ENCODE peak calls at places on chromosome 12, in six cellular contexts. One of them, this sample, is unnamed.

GRCh38 chr12:99810718-99811593 is 163.4 kb downstream of the GARIN6 start:
- DNase-seq in heart left ventricle: no peak
- DNase-seq in cardiac fibroblast: peak
- DNase-seq in stomach: no peak
- DNase-seq in brain microvascular endothelial cell: peak
- DNase-seq in body of pancreas: no peak
- DNase-seq in this sample: peak

GRCh38 chr12:62679569-62679968 is 212.9 kb downstream of the MON2 start:
- DNase-seq in heart left ventricle: no peak
- DNase-seq in cardiac fibroblast: peak
- DNase-seq in stomach: no peak
- DNase-seq in brain microvascular endothelial cell: no peak
- DNase-seq in body of pancreas: no peak
- DNase-seq in this sample: no peak

GRCh38 chr12:81558031-81558430 is 201.1 kb downstream of the PPFIA2 start:
- DNase-seq in heart left ventricle: no peak
- DNase-seq in cardiac fibroblast: peak
- DNase-seq in stomach: no peak
- DNase-seq in brain microvascular endothelial cell: peak
- DNase-seq in body of pancreas: no peak
- DNase-seq in this sample: peak

GRCh38 chr12:18258929-18259328 is 2.4 kb upstream of the PIK3C2G start:
- DNase-seq in heart left ventricle: no peak
- DNase-seq in cardiac fibroblast: no peak
- DNase-seq in stomach: no peak
- DNase-seq in brain microvascular endothelial cell: no peak
- DNase-seq in body of pancreas: no peak
- DNase-seq in this sample: no peak

GRCh38 chr12:70756791-70757190 is 119.6 kb upstream of the PTPRB start:
- DNase-seq in heart left ventricle: no peak
- DNase-seq in cardiac fibroblast: no peak
- DNase-seq in stomach: no peak
- DNase-seq in brain microvascular endothelial cell: no peak
- DNase-seq in body of pancreas: no peak
- DNase-seq in this sample: no peak

GRCh38 chr12:105922670-105923102 is 216.1 kb downstream of the NUAK1 start:
- DNase-seq in heart left ventricle: no peak
- DNase-seq in cardiac fibroblast: no peak
- DNase-seq in stomach: no peak
- DNase-seq in brain microvascular endothelial cell: peak
- DNase-seq in body of pancreas: no peak
- DNase-seq in this sample: peak

GRCh38 chr12:45291518-45291917 is 75.6 kb downstream of the ANO6 start:
- DNase-seq in heart left ventricle: no peak
- DNase-seq in cardiac fibroblast: no peak
- DNase-seq in stomach: no peak
- DNase-seq in brain microvascular endothelial cell: no peak
- DNase-seq in body of pancreas: no peak
- DNase-seq in this sample: no peak

GRCh38 chr12:49671051-49671765 is 36.0 kb downstream of the FMNL3 start:
- DNase-seq in heart left ventricle: peak
- DNase-seq in cardiac fibroblast: no peak
- DNase-seq in stomach: peak
- DNase-seq in brain microvascular endothelial cell: no peak
- DNase-seq in body of pancreas: no peak
- DNase-seq in this sample: no peak

GRCh38 chr12:25988505-25988904 is 30.0 kb downstream of the RASSF8 start:
- DNase-seq in heart left ventricle: no peak
- DNase-seq in cardiac fibroblast: no peak
- DNase-seq in stomach: no peak
- DNase-seq in brain microvascular endothelial cell: no peak
- DNase-seq in body of pancreas: no peak
- DNase-seq in this sample: no peak

GRCh38 chr12:77167801-77168200 is 102.4 kb upstream of the E2F7 start:
- DNase-seq in heart left ventricle: no peak
- DNase-seq in cardiac fibroblast: peak
- DNase-seq in stomach: no peak
- DNase-seq in brain microvascular endothelial cell: no peak
- DNase-seq in body of pancreas: no peak
- DNase-seq in this sample: no peak

GRCh38 chr12:66861157-66861750 is 182.4 kb upstream of the GRIP1 start:
- DNase-seq in heart left ventricle: peak
- DNase-seq in cardiac fibroblast: peak
- DNase-seq in stomach: peak
- DNase-seq in brain microvascular endothelial cell: peak
- DNase-seq in body of pancreas: peak
- DNase-seq in this sample: peak

GRCh38 chr12:88150063-88150462 is 8.0 kb downstream of the TMTC3 start:
- DNase-seq in heart left ventricle: no peak
- DNase-seq in cardiac fibroblast: no peak
- DNase-seq in stomach: no peak
- DNase-seq in brain microvascular endothelial cell: no peak
- DNase-seq in body of pancreas: no peak
- DNase-seq in this sample: no peak

GRCh38 chr12:88156075-88156654 is 14.1 kb downstream of the TMTC3 start:
- DNase-seq in heart left ventricle: no peak
- DNase-seq in cardiac fibroblast: no peak
- DNase-seq in stomach: no peak
- DNase-seq in brain microvascular endothelial cell: no peak
- DNase-seq in body of pancreas: no peak
- DNase-seq in this sample: no peak

GRCh38 chr12:88153959-88154358 is 11.9 kb downstream of the TMTC3 start:
- DNase-seq in heart left ventricle: no peak
- DNase-seq in cardiac fibroblast: peak
- DNase-seq in stomach: no peak
- DNase-seq in brain microvascular endothelial cell: peak
- DNase-seq in body of pancreas: no peak
- DNase-seq in this sample: peak
- TF ChIP-seq CTCF in heart left ventricle: peak
- TF ChIP-seq CTCF in cardiac fibroblast: peak
- TF ChIP-seq CTCF in stomach: peak
- TF ChIP-seq CTCF in brain microvascular endothelial cell: no peak
- TF ChIP-seq CTCF in body of pancreas: no peak
- TF ChIP-seq CTCF in this sample: no peak

DNA sequence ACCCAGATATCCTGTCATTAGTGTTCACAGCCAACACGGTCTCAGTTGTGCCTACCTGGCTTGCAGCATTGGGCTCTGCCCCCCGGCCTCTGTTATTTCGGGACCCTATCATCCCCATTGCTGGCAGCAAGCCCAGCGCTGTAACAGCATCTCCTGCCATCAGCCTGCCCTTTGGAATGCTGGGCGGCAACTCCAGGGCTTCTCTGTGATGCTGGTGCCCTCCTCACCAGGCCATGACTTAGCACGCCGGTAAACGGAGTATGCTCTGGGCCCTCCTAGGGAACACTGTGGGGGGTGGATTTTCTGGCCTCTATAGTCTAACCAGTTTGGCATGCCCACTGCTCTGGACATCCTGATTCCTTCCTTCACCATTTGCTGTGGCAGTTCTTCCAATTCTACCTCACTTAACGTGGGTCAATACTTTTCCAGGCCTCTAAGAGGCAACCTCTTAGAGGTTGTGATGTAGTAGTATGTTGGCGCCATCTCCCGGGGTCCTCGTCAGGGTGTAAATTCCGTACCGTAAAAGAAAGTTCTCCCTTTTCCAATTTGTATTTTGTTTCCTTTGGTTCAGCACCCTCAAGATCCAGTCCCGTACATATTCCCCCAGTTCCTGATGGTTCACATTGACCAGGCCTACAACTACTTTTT is 80.0 kb downstream of the SINHCAF start:
- DNase-seq in heart left ventricle: no peak
- DNase-seq in cardiac fibroblast: peak
- DNase-seq in stomach: no peak
- DNase-seq in brain microvascular endothelial cell: no peak
- DNase-seq in body of pancreas: no peak
- DNase-seq in this sample: no peak
- TF ChIP-seq CTCF in heart left ventricle: no peak
- TF ChIP-seq CTCF in cardiac fibroblast: peak
- TF ChIP-seq CTCF in stomach: no peak
- TF ChIP-seq CTCF in brain microvascular endothelial cell: peak
- TF ChIP-seq CTCF in body of pancreas: no peak
- TF ChIP-seq CTCF in this sample: no peak

DNA sequence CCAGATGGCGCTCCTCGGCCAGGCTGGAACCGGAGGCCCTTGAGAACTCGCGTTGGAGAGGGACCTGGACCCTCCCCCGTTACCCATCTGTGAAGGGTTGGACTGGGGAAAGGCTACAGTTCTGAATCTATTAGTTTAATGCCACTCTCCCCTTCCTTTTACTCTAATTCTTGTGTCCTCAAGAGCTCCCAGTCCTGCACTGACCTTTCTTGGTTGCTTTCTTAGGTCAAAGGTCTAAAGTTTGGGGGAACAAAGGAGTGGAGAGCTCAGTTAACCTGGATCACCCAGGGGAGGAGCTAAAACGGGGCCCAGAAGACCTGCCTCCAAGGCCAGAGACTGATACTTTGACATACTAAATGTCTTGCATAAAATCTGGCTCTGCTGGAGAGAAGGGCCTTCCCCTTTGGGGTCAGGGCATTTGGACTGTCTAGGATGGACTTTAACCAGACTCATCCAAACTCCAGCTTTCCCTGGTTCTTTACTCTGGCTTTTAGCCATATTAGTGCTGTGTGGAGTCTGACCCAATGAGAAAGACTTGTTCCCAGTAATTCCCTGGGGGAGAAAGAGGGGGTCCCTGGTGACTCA is 923 bp upstream of the MLF2 start:
- DNase-seq in heart left ventricle: peak
- DNase-seq in cardiac fibroblast: no peak
- DNase-seq in stomach: no peak
- DNase-seq in brain microvascular endothelial cell: no peak
- DNase-seq in body of pancreas: no peak
- DNase-seq in this sample: no peak
- TF ChIP-seq CTCF in heart left ventricle: no peak
- TF ChIP-seq CTCF in cardiac fibroblast: peak
- TF ChIP-seq CTCF in stomach: no peak
- TF ChIP-seq CTCF in brain microvascular endothelial cell: no peak
- TF ChIP-seq CTCF in body of pancreas: peak
- TF ChIP-seq CTCF in this sample: no peak

GRCh38 chr12:117472983-117473382 is 111.6 kb upstream of the NOS1 start:
- DNase-seq in heart left ventricle: no peak
- DNase-seq in cardiac fibroblast: no peak
- DNase-seq in stomach: no peak
- DNase-seq in brain microvascular endothelial cell: no peak
- DNase-seq in body of pancreas: no peak
- DNase-seq in this sample: no peak
- TF ChIP-seq CTCF in heart left ventricle: peak
- TF ChIP-seq CTCF in cardiac fibroblast: peak
- TF ChIP-seq CTCF in stomach: no peak
- TF ChIP-seq CTCF in brain microvascular endothelial cell: peak
- TF ChIP-seq CTCF in body of pancreas: peak
- TF ChIP-seq CTCF in this sample: peak

This sample was measured in astrocyte of the cerebellum.